ENCODE peak calls at places on chromosomes 11 and 22, in nine cellular contexts. U is H7; T is astrocyte of the cerebellum; Q is EL; Y is activated CD4-positive, alpha-beta T cell treated with anti-CD3 and anti-CD28 coated beads, Interleukin-2, amount 10 ng/mL, durations not matched to agents 7 days and 5 days; P is Daoy; N is left ventricle myocardium inferior; H is RWPE1; S is HepG2. Z is an unnamed sample.

GRCh38 chr11:70663815-70664214 is 265.5 kb downstream of the CTTN start:
- DNase-seq in Q (no peak), S (no peak), T (no peak), U (no peak), P (no peak), H (no peak), N (no peak), Y (no peak), Z (no peak)

GRCh38 chr11:120839201-120839600 is 184.7 kb upstream of the TBCEL start:
- DNase-seq in S (peak), Y (no peak), P (no peak), N (no peak), Q (no peak), H (no peak), T (no peak), U (no peak), Z (no peak)

GRCh38 chr11:134385774-134386565 is 26.1 kb downstream of the B3GAT1 start:
- DNase-seq in Q (no peak), P (no peak), H (no peak), T (no peak), Y (no peak), U (no peak), N (no peak), S (no peak), Z (no peak)

GRCh38 chr22:49622241-49623105 is 205.2 kb downstream of the BRD1 start:
- DNase-seq in N (no peak), T (no peak), U (no peak), Y (no peak), H (no peak), S (no peak), Q (no peak), P (no peak), Z (no peak)

GRCh38 chr22:35821654-35822053 is 104.0 kb downstream of the APOL5 start:
- DNase-seq in Q (no peak), H (no peak), N (no peak), U (no peak), S (peak), T (no peak), P (no peak), Y (no peak), Z (no peak)

GRCh38 chr11:94897330-94897768 is 76.0 kb downstream of the CWC15 start:
- DNase-seq in U (peak), P (peak), H (peak), S (peak), Q (peak), T (peak), Y (peak), N (peak), Z (peak)

GRCh38 chr22:37370306-37370979 is 56.8 kb downstream of the ELFN2 start:
- DNase-seq in S (no peak), H (no peak), T (no peak), U (no peak), Y (no peak), Q (no peak), N (peak), P (no peak), Z (peak)

GRCh38 chr22:20952544-20953341 is 14.3 kb upstream of the AIFM3 start:
- DNase-seq in S (peak), Q (no peak), N (no peak), H (no peak), Y (no peak), P (no peak), T (no peak), U (no peak), Z (no peak)

GRCh38 chr11:34052608-34053160 is 1.2 kb downstream of the CAPRIN1 start:
- DNase-seq in S (no peak), T (no peak), N (peak), Q (peak), P (peak), U (peak), H (peak), Y (no peak), Z (peak)

GRCh38 chr11:45022294-45023064 is 71.8 kb upstream of the TP53I11 start:
- DNase-seq in P (peak), T (no peak), N (no peak), Y (no peak), Q (peak), U (no peak), S (no peak), H (no peak), Z (no peak)

GRCh38 chr11:45159781-45160365 is 13.4 kb downstream of the PRDM11 start:
- DNase-seq in P (no peak), Y (no peak), H (no peak), U (no peak), T (no peak), N (no peak), Q (no peak), S (no peak), Z (no peak)

GRCh38 chr11:68890490-68891231 is 13.0 kb downstream of the MRPL21 start:
- DNase-seq in T (peak), N (peak), S (no peak), P (peak), H (no peak), Y (no peak), Q (peak), U (no peak), Z (no peak)

GRCh38 chr11:117230286-117230961 is 1.4 kb downstream of the PCSK7 start:
- DNase-seq in H (no peak), S (no peak), U (no peak), Y (peak), T (no peak), Q (no peak), N (no peak), P (no peak), Z (no peak)

GRCh38 chr22:26172389-26172990 is 3.2 kb downstream of the SEZ6L start:
- DNase-seq in Q (peak), U (peak), S (peak), P (peak), T (no peak), N (no peak), Y (peak), H (peak), Z (peak)

GRCh38 chr11:105282658-105283057 is 143.1 kb upstream of the CARD18 start:
- DNase-seq in S (no peak), Q (no peak), Y (no peak), P (no peak), H (no peak), N (no peak), U (no peak), T (no peak), Z (no peak)

GRCh38 chr11:2582436-2582931 is 117.3 kb downstream of the KCNQ1OT1 start:
- DNase-seq in T (no peak), Y (no peak), Q (no peak), N (peak), P (peak), U (no peak), H (no peak), S (no peak), Z (no peak)

GRCh38 chr11:129372609-129373488 is 2.8 kb upstream of the BARX2 start:
- DNase-seq in P (peak), U (peak), S (no peak), T (no peak), Q (no peak), Y (no peak), N (no peak), H (no peak), Z (no peak)

GRCh38 chr11:74453373-74453975 is 13.9 kb downstream of the KCNE3 start:
- DNase-seq in S (peak), N (peak), P (peak), U (peak), Y (peak), T (peak), H (peak), Q (peak), Z (peak)

GRCh38 chr22:28833276-28833923 is 33.0 kb upstream of the XBP1 start:
- DNase-seq in Q (no peak), Y (no peak), U (no peak), S (no peak), N (no peak), H (no peak), P (no peak), T (no peak), Z (no peak)

GRCh38 chr11:78905756-78906155 is 331.1 kb upstream of the NARS2 start:
- DNase-seq in T (no peak), Y (no peak), H (no peak), P (no peak), S (no peak), U (no peak), Q (no peak), N (peak), Z (no peak)

GRCh38 chr11:1194231-1194976 is 28.5 kb upstream of the MUC5B start:
- DNase-seq in Q (no peak), U (peak), H (no peak), T (no peak), P (no peak), S (no peak), Y (no peak), N (peak), Z (no peak)

GRCh38 chr22:24420072-24420976 is 7.1 kb upstream of the ADORA2A start:
- DNase-seq in H (no peak), Q (no peak), S (peak), U (peak), Y (no peak), N (no peak), T (no peak), P (no peak), Z (no peak)

Z was measured in OCI-M1.